ENCODE peak calls at places on chromosomes 11 and 22, in nine cellular contexts. F, P, M, O, Y, E, V, A and X are unnamed samples.

GRCh38 chr11:126607374-126607773 is 251.9 kb downstream of the ST3GAL4 start:
- DNase-seq in A (peak), V (peak), F (peak), O (peak), M (no peak), E (no peak), Y (peak), P (peak), X (peak)

GRCh38 chr22:29385748-29386147 is 2.6 kb downstream of the AP1B1 start:
- DNase-seq in V (no peak), A (no peak), F (peak), P (no peak), E (no peak), M (no peak), Y (peak), O (peak), X (peak)

GRCh38 chr22:26837784-26838520 is 180.6 kb downstream of the MIAT start:
- DNase-seq in F (peak), M (no peak), O (no peak), P (no peak), E (no peak), V (no peak), Y (no peak), A (no peak), X (no peak)

GRCh38 chr22:43398246-43398645 is 13.6 kb upstream of the MPPED1 start:
- DNase-seq in A (no peak), F (no peak), P (no peak), V (no peak), E (no peak), Y (no peak), M (no peak), O (no peak), X (no peak)

GRCh38 chr11:125923012-125923579 is 18.8 kb downstream of the DDX25 start:
- DNase-seq in E (peak), A (peak), V (peak), O (no peak), Y (peak), F (peak), M (no peak), P (no peak), X (peak)

GRCh38 chr11:8002676-8003075 is 15.5 kb downstream of the EIF3F start:
- DNase-seq in O (no peak), A (no peak), M (no peak), E (no peak), V (no peak), Y (no peak), F (no peak), P (no peak), X (no peak)

GRCh38 chr22:49161002-49161850 is 666.4 kb downstream of the BRD1 start:
- DNase-seq in M (no peak), A (no peak), P (no peak), E (no peak), F (no peak), V (no peak), O (no peak), Y (no peak), X (no peak)

GRCh38 chr11:111718436-111719325 is 47.5 kb downstream of the PPP2R1B start:
- DNase-seq in F (no peak), P (no peak), M (no peak), Y (no peak), E (no peak), V (no peak), O (no peak), A (peak), X (peak)

GRCh38 chr11:111299111-111300026 is 1.0 kb downstream of the POU2AF3 start:
- DNase-seq in O (peak), A (peak), M (no peak), P (peak), E (peak), Y (peak), F (peak), V (peak), X (peak)

GRCh38 chr11:10208045-10208674 is 85.9 kb downstream of the SBF2 start:
- DNase-seq in E (no peak), P (no peak), F (no peak), A (peak), M (no peak), V (peak), Y (no peak), O (no peak), X (peak)

GRCh38 chr11:47270331-47271271 is 668 bp downstream of the MADD start:
- DNase-seq in A (peak), E (no peak), M (no peak), O (no peak), P (no peak), Y (no peak), F (peak), V (peak), X (peak)

GRCh38 chr22:26196657-26197056 is 27.4 kb downstream of the SEZ6L start:
- DNase-seq in A (no peak), F (no peak), P (no peak), V (no peak), Y (no peak), M (no peak), E (no peak), O (no peak), X (no peak)

GRCh38 chr11:10285148-10285802 is 8.7 kb downstream of the SBF2 start:
- DNase-seq in E (no peak), M (no peak), Y (no peak), F (no peak), A (no peak), V (no peak), P (no peak), O (no peak), X (no peak)

GRCh38 chr11:74717211-74717997 is 13.8 kb downstream of the CHRDL2 start:
- DNase-seq in E (no peak), V (no peak), M (no peak), Y (no peak), P (no peak), A (no peak), O (no peak), F (no peak), X (no peak)

GRCh38 chr11:68870470-68870869 is 28.8 kb upstream of the CPT1A start:
- DNase-seq in F (peak), A (no peak), E (no peak), M (no peak), O (no peak), P (peak), V (no peak), Y (no peak), X (peak)

GRCh38 chr22:22210375-22210774 is 34.2 kb upstream of the VPREB1 start:
- DNase-seq in M (no peak), O (no peak), A (peak), E (no peak), P (no peak), F (no peak), Y (no peak), V (no peak), X (peak)

GRCh38 chr11:122850076-122850631 is 11.9 kb downstream of the CRTAM start:
- DNase-seq in Y (no peak), F (no peak), E (no peak), A (peak), V (no peak), P (no peak), O (no peak), M (no peak), X (no peak)

GRCh38 chr11:79045018-79045787 is 395.6 kb downstream of the TENM4 start:
- DNase-seq in V (no peak), F (no peak), O (no peak), M (no peak), Y (no peak), A (no peak), P (peak), E (no peak), X (no peak)

GRCh38 chr11:73907191-73907590 is 30.4 kb downstream of the PAAF1 start:
- DNase-seq in Y (peak), V (peak), O (no peak), F (no peak), E (no peak), M (no peak), P (no peak), A (peak), X (no peak)

GRCh38 chr22:47161631-47162030 is 399.2 kb downstream of the TBC1D22A start:
- DNase-seq in V (no peak), M (no peak), Y (peak), A (no peak), F (peak), O (no peak), P (peak), E (no peak), X (no peak)

GRCh38 chr11:132886335-132886734 is 646.0 kb downstream of the OPCML start:
- DNase-seq in V (no peak), F (no peak), O (no peak), E (no peak), M (no peak), P (no peak), Y (no peak), A (peak), X (no peak)

GRCh38 chr22:49992921-49993648 is 19.5 kb downstream of the IL17REL start:
- DNase-seq in F (peak), E (peak), V (peak), P (peak), Y (peak), O (peak), M (no peak), A (peak), X (peak)

GRCh38 chr11:7436146-7436545 is 49.2 kb upstream of the OLFML1 start:
- DNase-seq in F (no peak), E (no peak), P (no peak), O (no peak), A (no peak), Y (no peak), V (no peak), M (no peak), X (no peak)

GRCh38 chr11:114131366-114131963 is 72.0 kb downstream of the ZBTB16 start:
- DNase-seq in E (no peak), Y (no peak), A (no peak), M (no peak), F (no peak), V (no peak), P (no peak), O (no peak), X (peak)

GRCh38 chr22:32378703-32379272 is 21.1 kb downstream of the RFPL3 start:
- DNase-seq in V (peak), A (peak), O (no peak), Y (no peak), M (no peak), P (no peak), F (peak), E (no peak), X (peak)

GRCh38 chr11:74696932-74697687 is 34.1 kb downstream of the CHRDL2 start:
- DNase-seq in P (peak), O (peak), Y (peak), F (peak), E (peak), A (peak), V (peak), M (no peak), X (peak)

GRCh38 chr11:126956664-126957063 is 43.9 kb downstream of the KIRREL3 start:
- DNase-seq in F (no peak), M (no peak), A (no peak), E (no peak), O (no peak), Y (no peak), V (no peak), P (no peak), X (no peak)

GRCh38 chr22:46049726-46050450 is 72.9 kb upstream of the WNT7B start:
- DNase-seq in E (peak), V (no peak), M (no peak), Y (no peak), A (no peak), P (peak), F (peak), O (peak), X (no peak)

GRCh38 chr11:10222399-10222798 is 71.6 kb downstream of the SBF2 start:
- DNase-seq in O (no peak), E (no peak), M (no peak), F (no peak), Y (no peak), P (no peak), A (no peak), V (no peak), X (no peak)

GRCh38 chr11:67468056-67468455 is 995 bp downstream of the TMEM134 start:
- DNase-seq in M (no peak), O (peak), V (no peak), Y (no peak), E (peak), A (no peak), P (peak), F (peak), X (no peak)

GRCh38 chr11:78050964-78051831 is 12.5 kb upstream of the THRSP start:
- DNase-seq in P (no peak), O (no peak), M (no peak), F (no peak), E (no peak), V (no peak), A (peak), Y (no peak), X (peak)

GRCh38 chr11:14644396-14645246 is 1.0 kb downstream of the PDE3B start:
- DNase-seq in Y (peak), E (no peak), F (peak), A (no peak), O (no peak), P (peak), V (peak), M (no peak), X (peak)

GRCh38 chr11:14642873-14643696 is 519 bp upstream of the PDE3B start:
- DNase-seq in M (no peak), Y (no peak), O (no peak), E (no peak), F (no peak), P (no peak), A (no peak), V (no peak), X (no peak)

GRCh38 chr11:14645247-14645912 is 1.8 kb downstream of the PDE3B start:
- DNase-seq in E (no peak), P (no peak), O (no peak), Y (no peak), A (peak), F (no peak), V (peak), M (no peak), X (peak)

GRCh38 chr11:14642453-14642852 is 1.2 kb upstream of the PDE3B start:
- DNase-seq in V (no peak), P (no peak), O (no peak), Y (no peak), F (no peak), A (no peak), M (no peak), E (no peak), X (no peak)

DNA sequence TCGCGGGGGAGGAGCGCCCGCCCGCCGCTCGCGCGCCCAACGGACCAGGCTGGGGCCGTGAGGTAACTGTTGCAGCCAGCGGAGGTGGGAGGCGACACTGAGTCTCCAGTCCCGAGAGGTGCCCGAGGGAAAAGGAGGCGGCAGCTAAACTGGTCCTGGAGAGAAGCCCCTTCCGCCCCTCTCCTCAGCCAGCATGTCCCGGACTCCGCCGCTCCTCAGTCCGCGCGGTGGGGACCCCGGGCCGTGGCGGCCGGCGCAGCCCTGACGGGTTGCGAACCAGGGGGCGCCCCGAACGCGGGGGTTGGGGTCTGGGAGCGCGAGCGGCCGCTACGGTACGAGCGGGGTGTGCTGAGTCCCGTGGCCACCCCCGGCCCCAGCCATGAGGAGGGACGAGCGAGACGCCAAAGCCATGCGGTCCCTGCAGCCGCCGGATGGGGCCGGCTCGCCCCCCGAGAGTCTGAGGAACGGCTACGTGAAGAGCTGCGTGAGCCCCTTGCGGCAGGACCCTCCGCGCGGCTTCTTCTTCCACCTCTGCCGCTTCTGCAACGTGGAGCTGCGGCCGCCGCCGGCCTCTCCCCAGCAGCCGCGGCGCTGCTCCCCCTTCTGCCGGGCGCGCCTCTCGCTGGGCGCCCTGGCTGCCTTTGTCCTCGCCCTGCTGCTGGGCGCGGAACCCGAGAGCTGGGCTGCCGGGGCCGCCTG is at the start of gene PDE3B:
- DNase-seq in Y (peak), A (peak), V (peak), F (peak), O (peak), E (peak), M (no peak), P (peak), X (peak)
- TF ChIP-seq POLR2A in Y (peak), A (no peak), V (peak), F (peak), O (no peak), E (no peak), M (no peak), P (peak), X (no peak)

DNA sequence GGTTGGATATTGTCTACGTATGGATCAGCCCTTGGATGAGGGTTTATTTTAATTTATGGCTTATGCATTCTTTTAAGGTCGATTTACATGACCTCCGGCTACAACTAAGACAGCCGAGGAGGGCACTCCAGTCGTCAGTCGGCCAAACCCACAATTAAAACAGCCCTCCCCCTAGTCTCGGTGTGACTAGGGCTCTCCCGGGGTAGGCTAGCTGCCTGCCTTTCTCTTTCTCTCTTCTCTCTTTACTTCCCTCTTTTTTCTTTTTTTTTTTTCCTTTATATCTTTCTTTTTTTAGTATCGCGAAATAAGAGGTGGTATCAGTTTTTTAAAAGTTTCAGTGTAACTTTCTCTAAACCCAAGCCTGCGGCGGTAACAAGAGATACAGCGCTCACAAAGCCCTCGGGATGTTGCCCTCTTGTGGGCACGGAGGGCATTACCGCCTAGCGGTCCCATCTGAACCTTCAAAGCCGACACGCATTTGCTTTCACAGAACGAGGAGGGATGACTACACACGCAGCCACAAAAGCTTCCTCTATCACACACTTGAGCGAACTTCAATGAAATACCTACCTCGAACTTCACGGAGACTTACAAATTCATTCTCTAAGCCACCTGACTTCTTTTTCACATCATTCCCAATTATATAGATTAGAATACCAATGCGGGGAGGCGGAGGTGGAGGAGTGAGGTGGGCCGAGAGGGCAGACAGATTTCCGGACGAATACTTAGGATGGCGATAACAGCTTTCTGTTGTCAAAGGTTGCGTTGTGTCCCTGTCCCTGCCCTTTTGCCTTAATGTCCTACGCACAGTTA is 132.3 kb upstream of the C11orf58 start:
- DNase-seq in P (peak), F (peak), O (peak), M (no peak), Y (peak), E (peak), A (peak), V (peak), X (peak)
- TF ChIP-seq POLR2A in P (no peak), F (peak), O (no peak), M (no peak), Y (peak), E (peak), A (peak), V (no peak), X (no peak)

GRCh38 chr11:6321356-6321755 is 1.1 kb upstream of the CAVIN3 start:
- DNase-seq in M (no peak), V (no peak), P (no peak), Y (no peak), E (peak), F (no peak), A (no peak), O (peak), X (no peak)

GRCh38 chr11:6321961-6322362 is 1.7 kb upstream of the CAVIN3 start:
- DNase-seq in Y (no peak), P (no peak), V (no peak), A (peak), O (no peak), F (no peak), M (no peak), E (no peak), X (peak)

GRCh38 chr11:6319879-6320410 is 356 bp downstream of the CAVIN3 start:
- DNase-seq in F (peak), O (peak), P (peak), V (peak), Y (peak), M (peak), E (peak), A (peak), X (peak)

GRCh38 chr11:6320411-6321207 is at the start of gene CAVIN3:
- DNase-seq in O (peak), A (peak), E (peak), P (peak), Y (peak), M (peak), V (peak), F (peak), X (peak)

GRCh38 chr11:6319001-6319878 is 1.1 kb downstream of the CAVIN3 start:
- DNase-seq in P (peak), A (peak), M (no peak), O (peak), F (peak), E (peak), Y (peak), V (no peak), X (peak)
- TF ChIP-seq POLR2A in P (no peak), A (no peak), M (no peak), O (no peak), F (peak), E (peak), Y (peak), V (no peak), X (peak)

DNA sequence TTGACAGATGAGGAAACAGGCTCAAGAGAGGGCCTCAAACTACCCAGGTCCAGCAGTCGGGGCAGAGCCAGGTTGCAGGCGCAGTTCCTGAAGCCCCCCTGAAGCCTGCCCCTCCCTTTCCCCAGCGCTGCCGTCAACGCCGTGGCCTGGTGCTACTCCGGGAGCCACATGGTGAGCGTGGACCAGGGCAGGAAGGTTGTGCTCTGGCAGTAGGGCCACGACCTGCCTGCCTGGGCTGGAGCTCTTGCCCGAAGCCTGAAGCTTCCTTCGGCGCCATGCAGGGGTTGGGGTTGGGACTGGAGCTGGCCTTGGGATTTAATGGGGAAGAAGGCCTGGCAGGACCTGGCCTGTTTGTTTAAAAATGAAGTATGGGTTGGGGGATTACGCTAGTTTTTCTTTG is 15.0 kb downstream of the ATG16L2 start:
- DNase-seq in M (no peak), Y (no peak), O (no peak), F (no peak), P (no peak), E (no peak), V (no peak), A (no peak), X (no peak)
- TF ChIP-seq POLR2A in M (no peak), Y (no peak), O (no peak), F (no peak), P (no peak), E (no peak), V (no peak), A (no peak), X (no peak)

GRCh38 chr11:70207531-70208131 is 4.5 kb downstream of the FADD start:
- DNase-seq in P (peak), O (no peak), F (no peak), M (no peak), A (no peak), V (no peak), E (no peak), Y (no peak), X (no peak)
- TF ChIP-seq POLR2A in P (no peak), O (no peak), F (no peak), M (no peak), A (no peak), V (no peak), E (no peak), Y (no peak), X (no peak)

GRCh38 chr22:37545703-37546435 is 14.4 kb upstream of the CDC42EP1 start:
- DNase-seq in Y (peak), V (peak), E (peak), A (peak), P (peak), F (peak), M (no peak), O (peak), X (peak)
- TF ChIP-seq POLR2A in Y (peak), V (peak), E (peak), A (peak), P (peak), F (peak), M (no peak), O (no peak), X (peak)